ENCODE peak calls at places on chromosomes 1 and 21, in five cellular contexts. G is right atrium auricular region, K is Peyer's patch, B is tibial nerve, L is tibial artery. Y is an unnamed sample. For H3K4me1, the result is how much of the 10 kb centered on the place peaks cover.

GRCh38 chr1:60978421-60979357 is 103.7 kb upstream of the NFIA start:
- DNase-seq in K (peak), L (no peak), B (no peak), G (no peak), Y (no peak)

GRCh38 chr1:17932164-17932563 is 175.4 kb upstream of the IGSF21 start:
- DNase-seq in L (no peak), B (no peak), K (no peak), G (no peak), Y (no peak)

GRCh38 chr1:36177589-36178463 is 21.9 kb downstream of the MAP7D1 start:
- DNase-seq in L (no peak), K (no peak), G (no peak), B (no peak), Y (no peak)

GRCh38 chr1:161816201-161816600 is 50.1 kb downstream of the ATF6 start:
- DNase-seq in B (no peak), L (no peak), G (no peak), K (no peak), Y (no peak)

GRCh38 chr1:143651350-143651992 is 320.3 kb downstream of the FAM72C start:
- DNase-seq in L (no peak), K (no peak), B (no peak), G (no peak), Y (no peak)

GRCh38 chr1:11842154-11843041 is 5.2 kb downstream of the NPPA start:
- DNase-seq in L (no peak), G (no peak), K (peak), B (peak), Y (no peak)

GRCh38 chr1:87123610-87124009 is 205.1 kb upstream of the LMO4 start:
- DNase-seq in L (no peak), K (no peak), B (no peak), G (no peak), Y (no peak)

GRCh38 chr1:16677552-16678423 is 11.0 kb upstream of the RNU1-3 start:
- DNase-seq in L (no peak), G (no peak), B (no peak), K (no peak), Y (peak)

GRCh38 chr21:34054259-34054658 is 19.1 kb upstream of the MRPS6 start:
- DNase-seq in L (no peak), G (no peak), K (no peak), B (no peak), Y (no peak)

GRCh38 chr1:244801246-244801645 is 34.2 kb upstream of the COX20 start:
- DNase-seq in K (peak), B (no peak), G (no peak), L (no peak), Y (no peak)

GRCh38 chr1:19869929-19870328 is 12.3 kb upstream of the OTUD3 start:
- DNase-seq in K (peak), L (no peak), B (no peak), G (no peak), Y (no peak)

DNA sequence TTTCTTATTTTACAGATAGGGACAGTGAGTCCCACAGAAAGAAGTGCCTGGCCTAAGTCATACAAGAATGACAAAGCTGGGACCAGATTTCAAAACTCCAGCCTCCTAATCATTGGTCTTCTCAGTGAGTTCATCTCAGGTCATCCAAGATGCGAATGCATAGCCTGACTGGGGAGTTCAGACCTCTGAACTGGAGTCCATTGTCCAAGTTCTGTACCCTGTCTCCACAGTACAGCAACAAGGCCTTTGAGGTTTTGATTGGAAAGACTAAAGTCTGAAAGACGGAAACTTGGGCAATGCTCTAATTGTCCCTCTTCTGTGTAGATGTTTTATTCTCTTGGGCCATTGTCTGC is 62.0 kb downstream of the TNN start:
- DNase-seq in K (no peak), L (no peak), G (no peak), B (no peak), Y (no peak)
- H3K4me1 ChIP-seq in K (under half), L (under half), G (under half), B (under half), Y (under half)

DNA sequence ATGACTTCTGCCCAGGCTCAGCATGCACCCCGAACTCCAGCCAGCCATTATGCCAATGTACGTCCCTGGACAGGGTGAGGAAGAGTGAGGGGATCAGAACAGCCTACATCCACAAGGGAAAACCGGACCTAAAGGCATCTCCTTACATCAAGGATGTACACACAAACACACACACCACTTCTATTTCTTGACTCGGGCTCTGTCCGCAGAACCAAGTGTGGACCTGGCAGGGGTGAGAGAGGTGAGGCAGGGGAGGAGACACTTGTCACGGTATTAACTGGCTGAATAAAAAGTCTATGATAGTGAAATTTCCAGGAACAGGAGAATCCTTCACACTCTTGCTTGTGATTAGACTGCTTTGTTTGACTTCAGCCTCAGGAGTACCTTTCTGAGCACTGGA is 2.3 kb downstream of the LMOD1 start:
- DNase-seq in K (no peak), L (no peak), G (no peak), B (no peak), Y (no peak)
- H3K4me3 ChIP-seq in K (peak), L (peak), G (peak), B (peak), Y (no peak)

DNA sequence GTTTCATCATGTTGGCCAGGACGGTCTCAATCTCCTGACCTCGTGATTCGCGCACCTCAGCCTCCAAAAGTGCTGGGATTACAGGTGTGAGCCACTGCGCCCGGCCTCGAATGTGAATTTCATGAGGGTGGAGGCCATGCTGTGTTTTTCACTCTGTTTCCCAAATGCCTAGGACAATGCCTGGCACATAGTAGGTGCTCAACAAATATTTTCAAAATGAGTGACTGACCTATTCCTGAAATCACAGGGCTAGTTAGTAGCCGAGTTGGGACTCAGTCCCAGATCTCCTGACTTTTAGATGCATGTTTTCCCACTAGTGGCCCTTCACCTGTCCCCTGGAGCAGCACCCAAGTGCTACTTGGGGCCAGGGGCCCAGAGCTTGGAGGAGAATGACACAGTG is 6.4 kb upstream of the GPR37L1 start:
- DNase-seq in B (no peak), K (no peak), L (no peak), G (no peak), Y (no peak)
- H3K4me1 ChIP-seq in B (under half), K (under half), L (under half), G (under half), Y (under half)

GRCh38 chr21:37677006-37677405 is 239.3 kb downstream of the KCNJ6 start:
- DNase-seq in B (no peak), L (no peak), K (no peak), G (peak), Y (no peak)

GRCh38 chr21:37670883-37671282 is 245.4 kb downstream of the KCNJ6 start:
- DNase-seq in G (no peak), K (no peak), L (no peak), B (no peak), Y (no peak)

GRCh38 chr21:37671381-37671780 is 244.9 kb downstream of the KCNJ6 start:
- DNase-seq in L (no peak), K (no peak), G (peak), B (no peak), Y (no peak)

GRCh38 chr21:37673801-37674575 is 242.3 kb downstream of the KCNJ6 start:
- DNase-seq in L (no peak), G (peak), K (no peak), B (no peak), Y (no peak)

DNA sequence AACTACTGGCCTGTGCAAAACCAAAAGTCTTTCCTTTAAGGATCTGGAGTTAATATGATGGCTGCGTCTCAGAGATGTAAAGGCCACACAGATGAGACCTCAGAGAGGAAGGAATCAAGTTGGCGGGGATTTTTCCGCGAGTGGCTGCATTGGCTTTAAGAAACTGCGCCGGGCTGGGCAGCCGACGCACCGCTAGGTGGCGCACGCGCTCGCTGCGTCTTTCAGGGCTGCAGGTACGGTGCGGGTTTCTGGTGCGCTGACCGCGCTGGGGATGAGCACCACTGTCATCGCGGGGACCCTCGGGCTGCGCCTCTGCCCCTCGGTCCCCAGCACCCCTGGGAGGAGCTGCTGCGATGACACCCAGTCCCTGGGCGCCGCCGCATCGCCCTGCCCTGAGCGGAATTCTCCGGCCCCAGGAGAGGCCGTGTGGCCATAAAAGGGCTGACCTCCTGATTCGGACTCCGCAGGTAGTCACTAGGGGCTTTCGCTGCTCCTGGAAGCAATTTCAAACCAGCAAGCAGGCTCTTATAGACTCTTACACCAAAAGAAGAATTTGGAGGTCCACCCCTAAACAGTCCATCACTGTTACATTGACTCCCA is 241.0 kb downstream of the KCNJ6 start:
- DNase-seq in G (peak), B (peak), L (no peak), K (peak), Y (no peak)
- H3K4me3 ChIP-seq in G (no peak), B (no peak), L (no peak), K (no peak), Y (no peak)

GRCh38 chr1:235821361-235821981 is 45.2 kb downstream of the LYST start:
- DNase-seq in G (no peak), B (no peak), K (no peak), L (no peak), Y (peak)

GRCh38 chr1:235825229-235825628 is 41.5 kb downstream of the LYST start:
- DNase-seq in L (no peak), K (no peak), B (no peak), G (no peak), Y (no peak)

GRCh38 chr1:235823684-235824083 is 43.0 kb downstream of the LYST start:
- DNase-seq in K (no peak), G (no peak), L (no peak), B (no peak), Y (no peak)

GRCh38 chr1:235820059-235820458 is 46.6 kb downstream of the LYST start:
- DNase-seq in K (no peak), L (no peak), B (no peak), G (no peak), Y (no peak)

GRCh38 chr1:235822685-235823084 is 44.0 kb downstream of the LYST start:
- DNase-seq in K (no peak), L (no peak), B (no peak), G (no peak), Y (no peak)
- H3K4me1 ChIP-seq in K (under half), L (under half), B (under half), G (under half), Y (under half)

GRCh38 chr1:209768354-209768774 is 12.5 kb downstream of the TRAF3IP3 start:
- DNase-seq in K (peak), L (no peak), B (no peak), G (no peak), Y (no peak)
- H3K4me3 ChIP-seq in K (peak), L (no peak), B (peak), G (no peak), Y (no peak)

DNA sequence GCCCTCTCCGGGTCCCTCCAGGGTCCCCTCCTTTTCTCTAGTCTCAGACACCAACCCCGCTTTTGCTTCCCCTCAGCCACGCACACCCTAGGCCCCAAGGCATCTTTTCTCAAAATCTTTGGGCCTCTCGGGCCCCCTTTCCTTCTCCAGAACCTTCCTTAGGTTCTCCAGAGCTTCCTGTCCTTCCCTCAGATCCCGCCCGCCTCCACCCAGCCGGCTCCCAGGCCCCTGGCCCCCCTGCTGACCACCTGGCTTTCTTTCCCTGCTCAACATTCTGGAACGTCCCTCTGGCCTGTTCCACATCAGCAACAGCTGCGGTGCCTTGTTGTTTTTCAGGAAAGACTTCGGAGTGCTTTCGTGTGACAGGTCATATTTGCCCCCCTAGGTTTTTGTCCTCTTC is 1.2 kb downstream of the ZDHHC18 start:
- DNase-seq in B (no peak), K (no peak), G (no peak), L (no peak), Y (no peak)
- H3K4me1 ChIP-seq in B (under half), K (under half), G (under half), L (under half), Y (under half)

GRCh38 chr1:10795305-10796021 is 983 bp downstream of the CASZ1 start:
- DNase-seq in B (no peak), G (no peak), L (no peak), K (no peak), Y (no peak)
- H3K4me3 ChIP-seq in B (peak), G (peak), L (peak), K (peak), Y (peak)

GRCh38 chr1:223835754-223836153 is 10.0 kb downstream of the TP53BP2 start:
- DNase-seq in L (no peak), B (no peak), G (no peak), K (no peak), Y (no peak)

GRCh38 chr1:223832637-223832943 is 13.2 kb downstream of the TP53BP2 start:
- DNase-seq in K (no peak), G (no peak), B (no peak), L (no peak), Y (no peak)

GRCh38 chr1:223836586-223836985 is 9.2 kb downstream of the TP53BP2 start:
- DNase-seq in G (no peak), B (no peak), L (no peak), K (no peak), Y (no peak)

GRCh38 chr1:223833948-223834347 is 11.8 kb downstream of the TP53BP2 start:
- DNase-seq in L (no peak), G (no peak), B (no peak), K (no peak), Y (no peak)

GRCh38 chr1:223834660-223835263 is 11.0 kb downstream of the TP53BP2 start:
- DNase-seq in K (no peak), B (no peak), L (no peak), G (no peak), Y (no peak)
- H3K4me1 ChIP-seq in K (under half), B (under half), L (half or more), G (under half), Y (under half)

Y was measured in SJSA1.